ENCODE peak calls at places on chromosomes 12 and 14, in four cellular contexts. J is uterus, M is cardiac muscle cell, B is colonic mucosa. F is an unnamed sample.

GRCh38 chr12:107912421-107913004 is 138.0 kb downstream of the ASCL4 start:
- DNase-seq in B (peak; percentile 49), M (peak; percentile 60), J (no peak), F (no peak)

GRCh38 chr12:89060133-89060532 is 292.2 kb downstream of the DUSP6 start:
- DNase-seq in J (no peak), B (no peak), M (no peak), F (no peak)

GRCh38 chr14:101122114-101122854 is 218.8 kb upstream of the RTL1 start:
- DNase-seq in J (peak; percentile 11), M (no peak), B (no peak), F (no peak)

GRCh38 chr14:105938959-105939358 is 412.6 kb downstream of the TMEM121 start:
- DNase-seq in B (no peak), J (no peak), M (no peak), F (no peak)

GRCh38 chr14:88823968-88824313 is 510 bp upstream of the TTC8 start:
- DNase-seq in B (no peak), M (no peak), J (no peak), F (no peak)

GRCh38 chr14:104865069-104865630 is at the start of gene CEP170B:
- DNase-seq in M (peak; percentile 63), B (peak; percentile 53), J (no peak), F (no peak)

GRCh38 chr12:92208613-92209121 is 63.0 kb upstream of the BTG1 start:
- DNase-seq in B (peak; percentile 29), M (peak; percentile 7), J (no peak), F (no peak)

GRCh38 chr12:10197879-10198278 is 14.8 kb upstream of the GABARAPL1 start:
- DNase-seq in J (no peak), B (no peak), M (no peak), F (no peak)

GRCh38 chr14:49456589-49456988 is 129.6 kb downstream of the RPS29 start:
- DNase-seq in M (no peak), B (no peak), J (no peak), F (no peak)

GRCh38 chr12:42846782-42847181 is 257.2 kb upstream of the PRICKLE1 start:
- DNase-seq in B (no peak), J (no peak), M (no peak), F (no peak)

GRCh38 chr14:53109028-53109687 is 44.0 kb downstream of the DDHD1 start:
- DNase-seq in J (no peak), M (no peak), B (no peak), F (no peak)

GRCh38 chr14:64706119-64706465 is 1.9 kb downstream of the PLEKHG3 start:
- DNase-seq in B (no peak), J (no peak), M (no peak), F (no peak)

GRCh38 chr14:105414456-105415371 is 4.9 kb upstream of the MTA1 start:
- DNase-seq in B (peak; percentile 40), M (peak; percentile 73), J (peak; percentile 64), F (no peak)

GRCh38 chr12:81896771-81897170 is 137.6 kb upstream of the PPFIA2 start:
- DNase-seq in J (no peak), M (peak; percentile 13), B (no peak), F (no peak)

GRCh38 chr12:128140551-128140950 is 126.4 kb upstream of the TMEM132C start:
- DNase-seq in B (no peak), J (no peak), M (no peak), F (no peak)

GRCh38 chr14:63563370-63564026 is 20.3 kb upstream of the PPP2R5E start:
- DNase-seq in J (no peak), B (no peak), M (no peak), F (no peak)

GRCh38 chr12:11879306-11879705 is 191.4 kb upstream of the BCL2L14 start:
- DNase-seq in J (no peak), M (no peak), B (no peak), F (peak; percentile 55)

GRCh38 chr12:17609152-17609551 is 480.8 kb downstream of the RERGL start:
- DNase-seq in M (no peak), B (no peak), J (no peak), F (no peak)

GRCh38 chr12:50508420-50508819 is 3.6 kb downstream of the DIP2B start:
- DNase-seq in M (no peak), B (no peak), J (no peak), F (no peak)

GRCh38 chr12:124088232-124088907 is 115.4 kb downstream of the ZNF664 start:
- DNase-seq in M (no peak), J (no peak), B (peak; percentile 19), F (no peak)

GRCh38 chr12:107393043-107393725 is 292.4 kb upstream of the PWP1 start:
- DNase-seq in B (no peak), J (no peak), M (no peak), F (no peak)

GRCh38 chr12:122368361-122369073 is 54.0 kb downstream of the CLIP1 start:
- DNase-seq in M (no peak), J (no peak), B (peak; percentile 27), F (peak; percentile 71)

GRCh38 chr14:79018846-79019245 is 848.7 kb downstream of the NRXN3 start:
- DNase-seq in B (no peak), M (no peak), J (no peak), F (peak; percentile 39)

GRCh38 chr14:102525213-102526143 is 15.9 kb upstream of the ANKRD9 start:
- DNase-seq in J (no peak), M (no peak), B (peak; percentile 70), F (peak; percentile 65)

GRCh38 chr12:75087656-75088055 is 122.0 kb downstream of the KCNC2 start:
- DNase-seq in B (no peak), M (peak; percentile 14), J (no peak), F (no peak)

GRCh38 chr14:92670967-92671366 is 77.5 kb downstream of the LGMN start:
- DNase-seq in B (no peak), M (no peak), J (no peak), F (no peak)

GRCh38 chr12:6471992-6472366 is 1.5 kb upstream of the VAMP1 start:
- DNase-seq in J (no peak), M (no peak), B (no peak), F (no peak)

GRCh38 chr12:6469609-6470374 is 685 bp downstream of the VAMP1 start:
- DNase-seq in M (no peak), J (no peak), B (no peak), F (no peak)

GRCh38 chr12:6472491-6472890 is 2.0 kb upstream of the VAMP1 start:
- DNase-seq in B (no peak), J (no peak), M (no peak), F (no peak)

GRCh38 chr12:6469092-6469491 is 1.4 kb downstream of the VAMP1 start:
- DNase-seq in M (no peak), B (no peak), J (no peak), F (no peak)

GRCh38 chr12:6470375-6471163 is at the start of gene VAMP1:
- DNase-seq in M (peak; percentile 98), B (peak; percentile 98), J (peak; percentile 97), F (peak; percentile 99)
- H3K4me3 ChIP-seq in M (peak within 1 kb of the TSS; percentile 53), B (peak within 1 kb of the TSS; percentile 49), J (peak within 1 kb of the TSS; percentile 54), F (peak within 1 kb of the TSS; percentile 54)

DNA sequence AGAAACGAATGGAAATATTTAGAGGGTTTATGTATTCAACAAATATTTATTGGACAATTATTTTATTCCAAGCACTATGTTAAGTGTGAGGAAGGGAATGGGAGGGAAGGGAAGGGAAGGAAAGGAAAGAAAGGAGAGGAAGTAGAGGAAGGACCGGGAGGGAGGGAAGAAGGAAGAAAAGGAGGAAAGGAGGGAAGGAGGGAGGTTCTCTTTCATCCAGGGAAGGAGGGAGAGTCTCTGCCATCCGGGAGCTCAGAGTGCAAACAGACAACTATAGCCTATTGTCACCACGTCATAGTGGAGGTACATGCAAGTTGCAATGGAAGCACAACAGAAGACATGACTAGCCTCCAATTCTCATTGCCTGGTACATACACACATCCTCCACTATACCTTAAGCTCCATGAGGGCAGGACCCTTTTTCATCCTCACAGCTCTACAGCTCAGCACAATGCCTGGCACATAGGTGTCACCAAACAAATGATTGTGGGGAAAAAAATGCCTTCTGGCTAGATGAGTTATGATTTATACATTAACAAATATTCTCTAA is 48.1 kb downstream of the DAD1 start:
- DNase-seq in J (no peak), M (no peak), B (no peak), F (no peak)
- H3K4me1 ChIP-seq in J (no peaks in the 10 kb centered on the region), M (peaks cover 9% of the 10 kb centered on the region), B (no peaks in the 10 kb centered on the region), F (peaks cover 41% of the 10 kb centered on the region)

DNA sequence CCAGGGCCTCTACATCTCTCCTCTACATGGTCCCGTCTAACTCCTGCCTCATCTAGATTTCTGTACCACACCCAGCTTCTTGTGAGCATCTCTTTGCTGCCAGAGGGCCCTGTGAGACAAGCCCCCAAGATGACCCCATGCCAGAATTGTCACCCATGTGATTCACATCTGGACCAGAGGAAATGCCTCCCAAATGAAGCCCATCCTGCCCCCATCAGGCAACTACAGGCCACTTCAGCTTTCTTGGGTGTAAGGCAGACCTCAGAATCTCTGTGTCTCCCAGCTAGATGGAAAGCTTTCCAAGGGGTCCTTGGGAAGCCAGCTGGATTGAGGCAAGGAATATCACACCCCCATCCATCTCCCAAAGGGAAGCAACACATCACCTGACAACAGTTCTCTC is 9.3 kb upstream of the OAS3 start:
- DNase-seq in M (no peak), J (no peak), B (no peak), F (no peak)
- H3K27me3 ChIP-seq in M (no peaks in the 10 kb centered on the region), J (no peaks in the 10 kb centered on the region), B (no peaks in the 10 kb centered on the region), F (no peaks in the 10 kb centered on the region)

GRCh38 chr12:69497308-69498026 is 27.3 kb downstream of the FRS2 start:
- DNase-seq in M (no peak), B (no peak), J (no peak), F (peak; percentile 25)

GRCh38 chr12:69508091-69508490 is 37.9 kb downstream of the FRS2 start:
- DNase-seq in J (no peak), M (no peak), B (no peak), F (no peak)

GRCh38 chr12:69501154-69501895 is 31.1 kb downstream of the FRS2 start:
- DNase-seq in M (no peak), J (no peak), B (no peak), F (no peak)

GRCh38 chr12:69500631-69501030 is 30.4 kb downstream of the FRS2 start:
- DNase-seq in J (no peak), M (no peak), B (no peak), F (peak; percentile 23)

DNA sequence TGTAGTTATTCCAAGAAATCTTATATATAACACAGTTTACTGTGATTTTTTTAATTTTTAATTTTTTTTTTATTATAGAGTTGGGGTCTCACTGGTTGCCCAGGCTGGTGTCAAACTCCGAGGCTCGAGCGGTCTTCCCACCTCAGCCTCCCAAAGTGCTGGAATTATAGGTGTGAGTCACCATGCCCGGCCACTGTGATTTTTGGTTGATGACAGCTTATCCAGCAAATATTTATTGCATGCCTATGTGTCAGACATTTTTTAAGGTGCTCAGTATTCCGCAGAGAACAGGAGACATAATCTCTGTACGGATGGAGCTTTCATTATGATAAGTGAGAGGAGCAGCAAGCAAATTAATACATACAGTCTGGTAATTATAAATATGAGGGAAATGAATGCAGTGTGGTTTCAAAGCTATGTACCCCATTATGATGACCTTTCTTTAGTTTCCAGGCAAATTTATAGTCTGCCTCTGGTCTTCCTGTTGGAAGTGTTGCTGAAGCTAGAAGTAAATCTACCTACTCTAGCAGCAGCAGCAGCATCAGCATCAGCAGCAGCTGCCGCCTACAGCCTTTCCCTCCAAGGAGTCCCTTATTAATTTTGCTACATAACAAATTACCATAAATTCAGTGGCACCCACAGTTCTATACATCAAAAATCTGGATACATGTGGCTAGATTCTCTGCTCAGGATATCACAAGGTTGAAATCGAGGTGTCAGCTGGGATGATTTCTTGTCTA is 32.3 kb downstream of the FRS2 start:
- DNase-seq in J (no peak), B (no peak), M (no peak), F (peak; percentile 54)
- H3K4me3 ChIP-seq in J (no peak overlapping the region), B (no peak overlapping the region), M (no peak overlapping the region), F (no peak overlapping the region)

DNA sequence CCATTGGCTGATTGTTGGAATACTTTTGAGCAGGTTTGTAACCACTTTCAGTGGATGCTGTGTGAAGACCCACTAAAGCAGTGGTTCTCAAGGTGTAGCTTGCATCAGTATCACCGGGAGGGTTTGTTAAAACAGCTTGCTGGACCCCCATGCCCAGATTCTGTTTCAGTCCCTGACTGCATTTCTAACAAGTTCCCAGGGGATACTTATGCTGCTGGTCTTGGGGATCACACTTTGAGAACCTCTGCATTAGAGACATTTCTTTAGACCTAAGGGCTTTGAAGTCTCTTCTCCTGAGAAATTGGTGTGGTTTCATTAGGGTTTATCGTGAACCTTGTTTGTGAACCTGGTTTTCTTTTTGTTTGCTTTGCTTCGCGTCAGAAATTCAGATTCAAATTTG is 47.7 kb downstream of the PRKCH start:
- DNase-seq in J (no peak), B (no peak), M (no peak), F (no peak)
- H3K4me1 ChIP-seq in J (no peaks in the 10 kb centered on the region), B (no peaks in the 10 kb centered on the region), M (peaks cover 25% of the 10 kb centered on the region), F (peaks cover 12% of the 10 kb centered on the region)